ENCODE peak calls at places on chromosomes 4 and X, in four cellular contexts. H is breast epithelium, B is Peyer's patch, X is right lobe of liver. S is an unnamed sample.

GRCh38 chrX:76454456-76454927 is 27.0 kb downstream of the MAGEE1 start:
- DNase-seq in X (no peak), H (no peak), B (no peak), S (no peak)

GRCh38 chr4:172105918-172106317 is 292.7 kb downstream of the GALNTL6 start:
- DNase-seq in H (no peak), X (no peak), B (no peak), S (no peak)

GRCh38 chr4:153115322-153116100 is 88.7 kb upstream of the TRIM2 start:
- DNase-seq in X (no peak), B (peak; percentile 68), H (no peak), S (no peak)

GRCh38 chrX:70013483-70014222 is 36.1 kb downstream of the AWAT2 start:
- DNase-seq in X (no peak), H (no peak), B (no peak), S (no peak)

GRCh38 chr4:169976951-169977350 is 49.2 kb downstream of the MFAP3L start:
- DNase-seq in X (no peak), B (no peak), H (no peak), S (no peak)

GRCh38 chr4:186946682-186947294 is 223.1 kb upstream of the FAT1 start:
- DNase-seq in X (peak; percentile 34), H (no peak), B (no peak), S (no peak)

GRCh38 chr4:169971456-169972015 is 54.7 kb downstream of the MFAP3L start:
- DNase-seq in B (no peak), X (no peak), H (no peak), S (no peak)

GRCh38 chrX:13432776-13433605 is 113.1 kb upstream of the ATXN3L start:
- DNase-seq in X (no peak), B (no peak), H (no peak), S (no peak)

GRCh38 chr4:145956288-145956890 is 17.8 kb upstream of the ZNF827 start:
- DNase-seq in B (peak; percentile 25), X (no peak), H (no peak), S (no peak)

GRCh38 chrX:105822138-105823091 is at the start of gene NRK:
- DNase-seq in X (peak; percentile 17), H (no peak), B (no peak), S (no peak)

GRCh38 chr4:182261651-182262223 is 18.5 kb downstream of the TENM3 start:
- DNase-seq in X (no peak), H (no peak), B (no peak), S (no peak)

GRCh38 chr4:120070191-120070590 is 3.5 kb upstream of the MAD2L1 start:
- DNase-seq in X (no peak), B (no peak), H (no peak), S (no peak)

GRCh38 chr4:46354863-46355262 is 35.1 kb downstream of the GABRA2 start:
- DNase-seq in X (no peak), B (no peak), H (no peak), S (no peak)

GRCh38 chr4:182931691-182932297 is 14.6 kb upstream of the DCTD start:
- DNase-seq in B (no peak), X (no peak), H (no peak), S (no peak)

GRCh38 chr4:55635282-55635681 is 816 bp downstream of the NMU start:
- DNase-seq in H (no peak), X (no peak), B (no peak), S (no peak)

GRCh38 chr4:55636622-55636999 is 513 bp upstream of the NMU start:
- DNase-seq in B (no peak), H (no peak), X (no peak), S (no peak)

GRCh38 chr4:55634417-55635128 is 1.5 kb downstream of the NMU start:
- DNase-seq in H (no peak), B (no peak), X (no peak), S (no peak)

GRCh38 chr4:55635760-55636621 is at the start of gene NMU:
- DNase-seq in B (no peak), X (peak; percentile 36), H (no peak), S (no peak)

DNA sequence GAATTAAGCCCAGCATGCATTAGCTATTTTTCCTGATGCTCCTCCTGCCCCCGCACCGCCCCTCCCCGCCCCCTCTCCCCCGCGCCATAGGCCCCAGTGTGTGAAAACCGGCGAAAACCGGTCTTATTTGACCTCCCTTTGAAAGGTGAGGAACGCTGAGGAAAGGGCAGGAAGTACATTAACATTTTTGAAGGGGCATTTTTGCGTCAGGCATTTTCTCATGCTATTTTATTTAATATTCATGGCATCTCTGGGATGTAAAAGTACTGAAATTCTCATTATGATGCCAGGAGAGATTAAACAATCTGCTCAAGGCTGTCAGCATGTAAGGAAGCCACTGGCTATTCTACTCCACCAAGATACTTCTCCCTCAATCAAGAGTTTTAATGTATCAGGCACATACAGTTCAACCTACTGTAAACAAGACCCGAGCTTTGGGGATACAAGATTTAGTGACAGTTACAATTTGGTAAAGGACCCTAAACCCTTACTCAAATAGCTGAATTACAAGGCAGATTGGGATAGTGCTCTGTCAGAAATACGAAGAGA is 1.2 kb upstream of the NMU start:
- DNase-seq in B (no peak), H (no peak), X (no peak), S (no peak)
- TF ChIP-seq POLR2A in B (no peak), H (no peak), X (no peak), S (no peak)

DNA sequence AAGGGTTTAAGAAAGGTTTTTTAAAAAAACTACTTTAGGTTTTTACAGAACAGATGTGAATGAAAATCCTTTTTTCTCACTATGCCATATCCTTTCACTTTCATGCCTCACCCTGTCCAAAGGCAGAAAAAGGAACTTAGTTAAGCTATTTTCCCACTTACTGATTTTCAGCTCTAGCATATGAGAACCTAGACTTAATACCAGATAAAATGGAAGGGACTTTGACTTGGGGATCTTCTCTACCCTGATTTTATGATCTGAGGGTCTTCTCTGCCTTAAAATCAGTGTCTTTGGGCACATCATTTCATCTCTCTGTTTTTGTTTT is 42.4 kb downstream of the FNIP2 start:
- DNase-seq in H (no peak), X (no peak), B (no peak), S (no peak)
- H3K4me1 ChIP-seq in H (no peaks in the 10 kb centered on the region), X (peaks cover 69% of the 10 kb centered on the region), B (peaks cover 44% of the 10 kb centered on the region), S (peaks cover 63% of the 10 kb centered on the region)

GRCh38 chr4:151175204-151175603 is 75.8 kb downstream of the RPS3A start:
- DNase-seq in B (no peak), X (no peak), H (no peak), S (no peak)

GRCh38 chr4:151174784-151175183 is 75.4 kb downstream of the RPS3A start:
- DNase-seq in H (no peak), B (no peak), X (no peak), S (no peak)

GRCh38 chr4:151176711-151177110 is 77.3 kb downstream of the RPS3A start:
- DNase-seq in B (no peak), H (no peak), X (no peak), S (no peak)

GRCh38 chr4:151173751-151174325 is 74.4 kb downstream of the RPS3A start:
- DNase-seq in X (no peak), B (no peak), H (no peak), S (peak; percentile 60)

DNA sequence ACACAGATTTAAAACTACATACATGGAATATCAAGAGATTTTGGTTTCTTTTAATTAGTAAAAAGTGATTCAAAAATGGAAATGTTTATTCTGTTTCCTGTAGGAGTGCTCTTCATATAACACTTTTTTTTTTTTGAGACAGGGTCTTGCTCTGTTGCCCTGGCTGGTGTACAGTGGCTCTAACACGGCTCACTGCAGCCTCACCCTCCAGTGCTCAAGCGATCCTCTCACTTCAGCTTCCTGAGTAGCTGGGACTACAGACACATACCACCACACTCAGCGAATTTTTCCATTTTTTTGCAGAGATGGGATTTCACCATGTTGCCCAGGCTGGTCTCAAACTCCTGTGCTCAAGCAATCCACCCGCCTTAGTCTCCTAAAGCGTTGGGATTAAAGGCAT is 76.3 kb downstream of the RPS3A start:
- DNase-seq in B (no peak), H (no peak), X (no peak), S (no peak)
- H3K27ac ChIP-seq in B (no peak overlapping the region), H (no peak overlapping the region), X (no peak overlapping the region), S (peak overlapping the region; percentile 68)

GRCh38 chrX:16797358-16797757 is 11.1 kb downstream of the TXLNG start:
- DNase-seq in X (no peak), H (no peak), B (no peak), S (no peak)

GRCh38 chrX:16797841-16798240 is 11.6 kb downstream of the TXLNG start:
- DNase-seq in X (no peak), B (no peak), H (no peak), S (no peak)

DNA sequence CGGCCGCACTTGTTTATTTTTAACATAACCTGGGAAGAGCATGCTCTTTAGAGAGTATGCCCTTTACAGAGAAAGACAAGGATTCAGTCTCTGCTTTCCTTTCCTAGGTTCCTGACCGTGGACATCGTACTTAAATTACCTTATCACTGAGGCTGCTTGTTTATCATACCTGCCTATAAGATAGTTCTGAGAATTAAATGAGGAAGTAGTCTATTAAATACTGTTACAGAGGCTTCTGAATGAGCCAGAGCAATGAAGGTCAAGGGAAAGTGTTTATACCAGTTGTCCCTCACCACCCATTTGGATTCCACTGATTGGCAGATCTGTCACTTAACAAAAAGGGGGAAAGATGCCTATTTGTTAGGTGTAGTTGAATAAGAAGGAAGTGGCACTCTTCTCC is 10.0 kb downstream of the TXLNG start:
- DNase-seq in X (no peak), H (no peak), B (no peak), S (no peak)
- TF ChIP-seq POLR2A in X (no peak), H (no peak), B (no peak), S (no peak)

GRCh38 chrX:128975716-128976115 is 547.6 kb downstream of the SMARCA1 start:
- DNase-seq in B (no peak), X (peak; percentile 29), H (no peak), S (peak; percentile 4)
- H3K4me1 ChIP-seq in B (no peaks in the 10 kb centered on the region), X (no peaks in the 10 kb centered on the region), H (no peaks in the 10 kb centered on the region), S (no peaks in the 10 kb centered on the region)

DNA sequence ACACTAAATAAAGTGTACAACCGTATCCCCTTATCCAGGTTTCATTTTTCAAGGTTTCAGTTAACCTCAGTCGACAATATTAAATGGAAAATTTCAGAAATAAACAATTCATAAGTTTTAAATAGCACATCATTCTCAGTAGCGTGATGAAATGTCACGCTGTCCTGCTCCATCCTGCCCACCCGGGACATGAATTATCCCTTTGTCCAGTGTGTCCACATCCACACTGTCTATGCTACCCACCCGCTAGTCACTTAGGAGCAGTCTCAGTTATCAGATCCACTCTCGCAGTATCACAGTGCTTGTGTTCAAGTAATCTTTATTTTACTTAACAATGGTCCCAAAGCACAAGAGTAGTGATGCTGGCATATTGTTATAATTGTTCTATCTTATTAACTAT is 54.7 kb downstream of the FRYL start:
- DNase-seq in B (no peak), H (no peak), X (no peak), S (no peak)
- H3K27ac ChIP-seq in B (no peak overlapping the region), H (no peak overlapping the region), X (no peak overlapping the region), S (no peak overlapping the region)

GRCh38 chr4:75724867-75725724 is 719 bp downstream of the USO1 start:
- DNase-seq in X (peak; percentile 79), B (peak; percentile 56), H (peak; percentile 67), S (peak; percentile 40)
- TF ChIP-seq POLR2A in X (no peak), B (no peak), H (no peak), S (no peak)

GRCh38 chr4:7432531-7433375 is 2.0 kb downstream of the PSAPL1 start:
- DNase-seq in H (no peak), X (peak; percentile 20), B (no peak), S (no peak)
- H3K4me1 ChIP-seq in H (no peaks in the 10 kb centered on the region), X (no peaks in the 10 kb centered on the region), B (no peaks in the 10 kb centered on the region), S (no peaks in the 10 kb centered on the region)